ENCODE peak calls at places on chromosomes 7 and 10, in seven cellular contexts. E is HCT116, X is HepG2, G is SK-N-SH, K is GM23338, Z is GM12878, C is K562. Y is an unnamed sample.
A peak's percentile ranks its signal among the peaks of the same experiment; 100 is the strongest.

GRCh38 chr7:44267719-44268413 is 57.5 kb downstream of the CAMK2B start:
- DNase-seq in C (no peak), Z (no peak), G (peak; percentile 76), X (no peak), E (no peak), K (no peak), Y (no peak)

GRCh38 chr10:104339469-104340098 is 1.3 kb upstream of the ITPRIP start:
- DNase-seq in K (no peak), E (no peak), Z (no peak), G (no peak), C (peak; percentile 66), X (peak; percentile 56), Y (no peak)

GRCh38 chr10:105185101-105185500 is 544.0 kb downstream of the SORCS3 start:
- DNase-seq in C (no peak), X (no peak), G (no peak), Z (no peak), K (no peak), E (no peak), Y (no peak)

GRCh38 chr7:70657989-70658578 is 473.9 kb upstream of the GALNT17 start:
- DNase-seq in X (no peak), E (no peak), K (no peak), G (no peak), C (no peak), Z (no peak), Y (no peak)

GRCh38 chr10:12594448-12594944 is 245.1 kb downstream of the CAMK1D start:
- DNase-seq in E (no peak), C (no peak), G (no peak), Z (no peak), K (no peak), X (no peak), Y (no peak)

GRCh38 chr10:43963379-43963778 is 314.7 kb upstream of the ZNF32 start:
- DNase-seq in C (no peak), X (no peak), Z (no peak), K (no peak), E (no peak), G (no peak), Y (no peak)

GRCh38 chr10:932589-932988 is 1.1 kb upstream of the LARP4B start:
- DNase-seq in Z (no peak), C (no peak), X (no peak), K (peak; percentile 47), G (peak; percentile 39), E (no peak), Y (no peak)

GRCh38 chr7:142811154-142811737 is 40.5 kb downstream of the PRSS2 start:
- DNase-seq in E (peak; percentile 39), Z (no peak), X (peak; percentile 28), K (peak; percentile 93), C (peak; percentile 73), G (peak; percentile 59), Y (no peak)

GRCh38 chr10:109018892-109019507 is 904.3 kb downstream of the XPNPEP1 start:
- DNase-seq in K (no peak), X (no peak), E (no peak), G (peak; percentile 9), Z (no peak), C (no peak), Y (peak; percentile 0)

GRCh38 chr7:2444476-2444875 is 31.7 kb downstream of the GRIFIN start:
- DNase-seq in C (no peak), Z (no peak), E (no peak), K (no peak), G (no peak), X (no peak), Y (no peak)

GRCh38 chr7:66183700-66184099 is 21.4 kb upstream of the TPST1 start:
- DNase-seq in G (no peak), E (no peak), X (no peak), Z (no peak), C (no peak), K (no peak), Y (no peak)

GRCh38 chr7:155214328-155214986 is 83.2 kb upstream of the INSIG1 start:
- DNase-seq in X (no peak), G (no peak), K (no peak), C (peak; percentile 34), E (no peak), Z (no peak), Y (no peak)

GRCh38 chr7:75962607-75963382 is 31.6 kb downstream of the TMEM120A start:
- DNase-seq in Z (no peak), C (no peak), E (no peak), K (no peak), X (peak; percentile 79), G (peak; percentile 68), Y (no peak)

GRCh38 chr10:57964371-57964770 is 303.3 kb downstream of the IPMK start:
- DNase-seq in K (no peak), E (no peak), X (no peak), Z (no peak), G (no peak), C (no peak), Y (no peak)

GRCh38 chr7:101567231-101567630 is 61.9 kb downstream of the MYL10 start:
- DNase-seq in E (no peak), G (no peak), C (no peak), Z (no peak), X (no peak), K (peak; percentile 64), Y (no peak)

GRCh38 chr10:114183563-114183962 is 4.4 kb downstream of the TDRD1 start:
- DNase-seq in E (no peak), G (no peak), Z (no peak), C (no peak), K (no peak), X (no peak), Y (no peak)

GRCh38 chr7:123750389-123751230 is 1.8 kb upstream of the WASL start:
- DNase-seq in Z (no peak), G (no peak), X (no peak), C (peak; percentile 51), E (no peak), K (no peak), Y (no peak)

GRCh38 chr10:98664329-98665042 is 217.8 kb upstream of the HPS1 start:
- DNase-seq in K (peak; percentile 84), G (peak; percentile 20), Z (peak; percentile 3), E (peak; percentile 47), C (peak; percentile 50), X (peak; percentile 34), Y (peak; percentile 15)

GRCh38 chr7:26200444-26201260 is at the start of gene HNRNPA2B1:
- DNase-seq in C (peak; percentile 98), K (peak; percentile 97), X (peak; percentile 98), E (peak; percentile 95), Z (peak; percentile 98), G (peak; percentile 88), Y (peak; percentile 99)

GRCh38 chr7:26200113-26200443 is 468 bp downstream of the HNRNPA2B1 start:
- DNase-seq in Z (no peak), E (no peak), X (no peak), C (peak; percentile 77), K (peak; percentile 73), G (peak; percentile 71), Y (no peak)

GRCh38 chr7:26198133-26198780 is 2.3 kb downstream of the HNRNPA2B1 start:
- DNase-seq in G (no peak), C (peak; percentile 47), K (peak; percentile 49), X (no peak), E (no peak), Z (no peak), Y (no peak)

GRCh38 chr7:26198781-26199169 is 1.8 kb downstream of the HNRNPA2B1 start:
- DNase-seq in C (no peak), E (no peak), G (no peak), Z (no peak), K (no peak), X (no peak), Y (no peak)

GRCh38 chr7:26199301-26200112 is 1.0 kb downstream of the HNRNPA2B1 start:
- DNase-seq in K (peak; percentile 59), X (no peak), E (no peak), C (peak; percentile 83), G (peak; percentile 61), Z (no peak), Y (no peak)
- TF ChIP-seq POLR2AphosphoS5 in K (no peak), X (no peak), E (no peak), C (peak; percentile 16), G (peak; percentile 5), Z (no peak), Y (no peak)

GRCh38 chr7:25116621-25117020 is 8.4 kb downstream of the CYCS start:
- DNase-seq in C (peak; percentile 12), Z (no peak), X (no peak), G (no peak), E (no peak), K (peak; percentile 22), Y (no peak)
- H3K4me1 ChIP-seq in C (no peaks in the 10 kb centered on the region), Z (peaks cover 43% of the 10 kb centered on the region), X (peaks cover 18% of the 10 kb centered on the region), G (no peaks in the 10 kb centered on the region), E (peaks cover 5% of the 10 kb centered on the region), K (no peaks in the 10 kb centered on the region), Y (peaks cover 2% of the 10 kb centered on the region)

GRCh38 chr7:151954866-151955820 is 1.1 kb upstream of the GALNTL5 start:
- DNase-seq in K (no peak), X (no peak), E (no peak), Z (no peak), C (no peak), G (peak; percentile 59), Y (no peak)

GRCh38 chr7:151946932-151947331 is 9.3 kb upstream of the GALNTL5 start:
- DNase-seq in E (no peak), Z (no peak), C (no peak), G (no peak), K (no peak), X (no peak), Y (no peak)

GRCh38 chr7:151948039-151948438 is 8.2 kb upstream of the GALNTL5 start:
- DNase-seq in Z (no peak), K (no peak), X (no peak), G (no peak), C (no peak), E (no peak), Y (no peak)

DNA sequence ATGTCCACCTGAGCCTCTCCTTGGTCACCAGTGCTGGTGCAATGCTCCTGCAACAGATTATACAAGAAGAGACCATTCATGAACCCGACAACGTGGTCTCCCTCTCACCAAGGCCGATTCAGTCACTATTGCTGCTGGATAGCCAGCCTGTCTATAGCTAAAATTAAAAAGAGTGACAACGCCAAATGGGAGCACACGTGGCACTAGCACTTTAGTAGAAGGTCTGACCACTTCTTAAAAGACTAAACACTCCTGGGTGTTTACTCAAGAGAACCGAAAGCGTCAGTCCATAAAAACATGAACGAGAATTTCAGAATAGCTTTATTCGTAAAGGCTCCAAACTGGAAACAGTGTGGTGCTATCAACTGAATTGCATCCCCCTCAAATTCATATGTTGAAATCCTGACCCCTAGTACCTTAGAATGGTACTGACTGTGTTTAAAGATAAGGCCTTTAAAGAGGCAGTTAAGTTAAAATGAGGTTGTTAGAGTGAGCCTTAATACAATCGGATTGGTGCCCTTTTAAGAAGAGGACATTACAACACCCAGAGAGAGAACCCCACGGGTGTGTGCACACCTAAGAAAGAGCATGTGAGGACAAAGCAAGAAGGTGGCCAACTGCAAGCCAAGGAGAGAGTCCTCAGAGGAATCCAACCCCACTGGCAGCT is 4.4 kb upstream of the GALNTL5 start:
- DNase-seq in G (no peak), Z (no peak), C (no peak), E (no peak), X (no peak), K (no peak), Y (no peak)
- TF ChIP-seq REST in G (no peak), Z (no peak), C (no peak), E (no peak), X (no peak), K (no peak), Y (no peak)

DNA sequence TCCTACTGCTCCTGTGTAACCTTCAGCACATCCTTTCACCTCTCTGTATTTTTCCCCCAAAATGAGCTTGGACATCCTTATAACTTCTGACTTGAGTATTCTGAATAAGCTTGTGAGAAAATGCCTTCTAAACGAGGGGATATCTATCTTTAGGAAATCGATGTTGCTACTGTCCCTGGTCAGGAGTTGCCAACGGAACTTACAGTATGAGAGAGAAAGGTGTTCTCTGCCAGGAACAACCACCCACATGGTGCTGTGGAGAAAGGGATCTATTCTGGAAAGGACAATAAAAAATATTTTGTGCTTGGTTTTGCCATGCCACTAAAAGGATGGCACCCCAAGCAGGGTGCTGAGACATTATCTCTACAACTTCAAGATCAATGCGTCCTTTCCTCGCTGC is 186.6 kb upstream of the AOAH start:
- DNase-seq in Z (no peak), C (no peak), E (no peak), X (no peak), K (no peak), G (no peak), Y (no peak)
- TF ChIP-seq POLR2AphosphoS5 in Z (no peak), C (no peak), E (no peak), X (no peak), K (no peak), G (no peak), Y (no peak)

Y was measured in Panc1.